ENCODE peak calls at places on chromosomes 6 and 20, in five cellular contexts. L, V, E, R and O are unnamed samples.

GRCh38 chr6:108661430-108661829 is 100.7 kb downstream of the FOXO3 start:
- DNase-seq in L (no peak), V (no peak), E (no peak), R (no peak), O (no peak)

GRCh38 chr6:52596371-52597028 is 19.6 kb upstream of the TRAM2 start:
- DNase-seq in L (no peak), V (no peak), E (no peak), R (no peak), O (no peak)

GRCh38 chr6:140271759-140272377 is 897.4 kb upstream of the CITED2 start:
- DNase-seq in L (no peak), V (peak; percentile 36), E (no peak), R (no peak), O (no peak)

GRCh38 chr6:80329496-80329895 is 223.0 kb downstream of the BCKDHB start:
- DNase-seq in L (no peak), V (no peak), E (no peak), R (no peak), O (no peak)

GRCh38 chr6:155123520-155123919 is 128.4 kb downstream of the TIAM2 start:
- DNase-seq in L (no peak), V (no peak), E (no peak), R (no peak), O (no peak)

GRCh38 chr6:116136933-116137340 is 11.0 kb upstream of the COL10A1 start:
- DNase-seq in L (no peak), V (no peak), E (no peak), R (no peak), O (no peak)

GRCh38 chr6:138666636-138667035 is 106.9 kb upstream of the CCDC28A start:
- DNase-seq in L (no peak), V (no peak), E (no peak), R (no peak), O (no peak)

GRCh38 chr20:38975539-38976120 is 13.5 kb downstream of the DHX35 start:
- DNase-seq in L (no peak), V (no peak), E (no peak), R (no peak), O (no peak)

GRCh38 chr6:82954937-82955577 is 110.6 kb downstream of the UBE3D start:
- DNase-seq in L (no peak), V (no peak), E (no peak), R (no peak), O (no peak)

GRCh38 chr20:22555791-22556564 is 28.4 kb downstream of the FOXA2 start:
- DNase-seq in L (no peak), V (no peak), E (no peak), R (no peak), O (no peak)

GRCh38 chr20:47927944-47928343 is 142.7 kb upstream of the SULF2 start:
- DNase-seq in L (no peak), V (no peak), E (no peak), R (no peak), O (no peak)

GRCh38 chr20:47927385-47927851 is 142.1 kb upstream of the SULF2 start:
- DNase-seq in L (no peak), V (no peak), E (no peak), R (no peak), O (no peak)

GRCh38 chr20:47926731-47927130 is 141.4 kb upstream of the SULF2 start:
- DNase-seq in L (no peak), V (no peak), E (no peak), R (no peak), O (no peak)

GRCh38 chr20:47931002-47931401 is 145.7 kb upstream of the SULF2 start:
- DNase-seq in L (no peak), V (no peak), E (no peak), R (no peak), O (no peak)

GRCh38 chr20:47929368-47930115 is 144.3 kb upstream of the SULF2 start:
- DNase-seq in L (no peak), V (no peak), E (no peak), R (no peak), O (no peak)
- H3K4me1 ChIP-seq in L (no peaks in the 10 kb centered on the region), V (no peaks in the 10 kb centered on the region), E (no peaks in the 10 kb centered on the region), R (no peaks in the 10 kb centered on the region), O (no peaks in the 10 kb centered on the region)

GRCh38 chr6:24666616-24667377 is at the start of the genes ACOT13 and TDP2:
- DNase-seq in L (peak; percentile 96), V (peak; percentile 86), E (peak; percentile 95), R (peak; percentile 97), O (peak; percentile 63)
- TF ChIP-seq POLR2A in L (peak; percentile 84), V (peak; percentile 90), E (peak; percentile 81), R (peak; percentile 86), O (no peak)

GRCh38 chr6:30341249-30341648 is 3.7 kb upstream of the RPP21 start:
- DNase-seq in L (no peak), V (no peak), E (no peak), R (no peak), O (no peak)

GRCh38 chr6:30341728-30342127 is 3.2 kb upstream of the RPP21 start:
- DNase-seq in L (no peak), V (no peak), E (no peak), R (no peak), O (no peak)

GRCh38 chr6:30344868-30345671 is at the start of gene RPP21:
- DNase-seq in L (peak; percentile 83), V (no peak), E (peak; percentile 80), R (peak; percentile 93), O (no peak)

GRCh38 chr6:30345852-30346251 is 896 bp downstream of the RPP21 start:
- DNase-seq in L (no peak), V (no peak), E (no peak), R (no peak), O (no peak)

GRCh38 chr6:30344191-30344867 is 627 bp upstream of the RPP21 start:
- DNase-seq in L (no peak), V (no peak), E (no peak), R (no peak), O (no peak)
- H3K4me3 ChIP-seq in L (no peak overlapping the region), V (peak overlapping the region; percentile 75), E (peak overlapping the region; percentile 93), R (peak overlapping the region; percentile 92), O (peak overlapping the region; percentile 85)

GRCh38 chr20:11676618-11677289 is 240.9 kb upstream of the BTBD3 start:
- DNase-seq in L (no peak), V (no peak), E (peak; percentile 65), R (peak; percentile 60), O (no peak)
- H3K4me1 ChIP-seq in L (no peaks in the 10 kb centered on the region), V (no peaks in the 10 kb centered on the region), E (no peaks in the 10 kb centered on the region), R (no peaks in the 10 kb centered on the region), O (peaks cover 8% of the 10 kb centered on the region)

GRCh38 chr20:44355503-44356352 is at the start of gene HNF4A:
- DNase-seq in L (no peak), V (no peak), E (peak; percentile 50), R (peak; percentile 81), O (no peak)
- TF ChIP-seq POLR2A in L (no peak), V (no peak), E (peak; percentile 29), R (peak; percentile 56), O (no peak)

GRCh38 chr6:16510245-16510644 is 251.0 kb downstream of the ATXN1 start:
- DNase-seq in L (no peak), V (no peak), E (no peak), R (no peak), O (no peak)

GRCh38 chr6:16514249-16514648 is 247.0 kb downstream of the ATXN1 start:
- DNase-seq in L (no peak), V (no peak), E (peak; percentile 48), R (no peak), O (no peak)

GRCh38 chr6:16512585-16513109 is 248.6 kb downstream of the ATXN1 start:
- DNase-seq in L (no peak), V (no peak), E (no peak), R (no peak), O (no peak)

GRCh38 chr6:16511048-16511660 is 250.1 kb downstream of the ATXN1 start:
- DNase-seq in L (no peak), V (no peak), E (peak; percentile 38), R (no peak), O (no peak)

GRCh38 chr6:16511723-16512584 is 249.3 kb downstream of the ATXN1 start:
- DNase-seq in L (no peak), V (peak; percentile 72), E (no peak), R (no peak), O (no peak)
- H3K4me3 ChIP-seq in L (no peak overlapping the region), V (no peak overlapping the region), E (no peak overlapping the region), R (no peak overlapping the region), O (no peak overlapping the region)

GRCh38 chr20:63283397-63284082 is 9.4 kb upstream of the COL20A1 start:
- DNase-seq in L (no peak), V (no peak), E (no peak), R (no peak), O (no peak)
- H3K4me1 ChIP-seq in L (no peaks in the 10 kb centered on the region), V (no peaks in the 10 kb centered on the region), E (no peaks in the 10 kb centered on the region), R (no peaks in the 10 kb centered on the region), O (no peaks in the 10 kb centered on the region)

DNA sequence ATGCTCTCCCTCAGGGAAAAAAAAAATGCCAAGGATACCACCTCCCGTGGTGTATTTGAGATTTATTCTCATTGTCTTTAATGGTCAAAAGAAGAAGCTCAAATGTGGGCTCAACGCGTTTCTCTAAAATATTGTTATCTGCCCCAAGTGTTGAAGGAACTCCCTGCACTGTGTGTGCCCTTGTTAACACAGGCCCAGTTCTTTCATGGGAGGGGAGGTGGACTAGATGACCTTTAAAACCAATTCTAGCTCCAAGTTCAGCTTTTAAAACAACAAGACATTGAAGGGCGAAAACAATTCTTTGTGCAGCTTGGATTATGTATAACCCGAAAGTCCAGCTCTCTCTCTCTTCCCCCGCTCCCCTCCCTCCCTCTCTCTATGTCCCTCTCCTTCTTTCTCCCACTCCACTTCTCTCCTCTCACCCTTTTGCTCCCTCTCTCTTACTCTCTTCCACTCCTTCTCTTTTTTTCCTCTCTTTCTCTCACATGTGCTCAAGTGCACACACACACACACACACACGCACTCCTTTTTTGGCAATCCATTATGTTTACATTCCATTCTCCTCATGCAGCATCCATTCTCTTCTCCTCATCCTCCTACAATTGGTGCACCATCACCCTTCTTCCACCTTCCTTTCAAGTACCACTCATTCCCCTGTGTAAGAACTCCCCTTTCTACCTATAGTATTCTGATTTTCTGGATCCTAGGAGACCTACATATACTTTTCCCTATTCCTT is 8.5 kb downstream of the HLA-DMB start:
- DNase-seq in L (no peak), V (no peak), E (no peak), R (no peak), O (no peak)
- TF ChIP-seq POLR2A in L (no peak), V (peak; percentile 32), E (no peak), R (no peak), O (no peak)